ENCODE peak calls at places on chromosomes 1 and 21, in ten cellular contexts. H is activated CD8-positive, alpha-beta memory T cell treated with anti-CD3 and anti-CD28 coated beads, Interleukin-2, amount 10 ng/mL, durations not matched to agents 7 days and 5 days; N is skeletal muscle cell; C is AG08395; K is HS-5; X is IMR-90; T is neural crest cell; W is upper lobe of right lung; R is NB4; B is left ventricle myocardium superior. P is an unnamed sample.

GRCh38 chr1:224525411-224526040 is 90.6 kb upstream of the CNIH3 start:
- DNase-seq in R (no peak), H (no peak), B (no peak), C (peak; percentile 73), K (no peak), N (no peak), X (peak; percentile 39), T (no peak), W (no peak), P (no peak)

GRCh38 chr1:218376722-218377121 is 31.6 kb downstream of the TGFB2 start:
- DNase-seq in K (no peak), C (no peak), H (no peak), R (no peak), B (no peak), T (no peak), N (no peak), W (no peak), X (no peak), P (no peak)

GRCh38 chr1:85479491-85479890 is 14.5 kb upstream of the DDAH1 start:
- DNase-seq in R (no peak), H (no peak), B (no peak), C (no peak), N (no peak), T (no peak), W (no peak), K (no peak), X (no peak), P (no peak)

GRCh38 chr21:38800924-38801744 is 4.6 kb upstream of the ETS2 start:
- DNase-seq in R (no peak), N (no peak), C (no peak), T (no peak), K (no peak), X (no peak), H (no peak), W (no peak), B (no peak), P (no peak)

GRCh38 chr1:11790880-11791715 is 14.7 kb downstream of the MTHFR start:
- DNase-seq in T (no peak), W (peak; percentile 88), R (no peak), H (no peak), K (no peak), X (peak; percentile 95), N (peak; percentile 68), B (peak; percentile 92), C (peak; percentile 97), P (no peak)

GRCh38 chr1:200938955-200939354 is 44.3 kb downstream of the INAVA start:
- DNase-seq in N (no peak), W (no peak), K (no peak), H (peak; percentile 62), R (peak; percentile 92), X (no peak), B (no peak), T (no peak), C (no peak), P (peak; percentile 83)

GRCh38 chr1:159510223-159510530 is 25.6 kb downstream of the OR10J5 start:
- DNase-seq in C (no peak), N (no peak), R (no peak), W (no peak), H (no peak), K (no peak), T (no peak), X (no peak), B (no peak), P (no peak)

GRCh38 chr1:54764132-54764921 is at the start of gene PARS2:
- DNase-seq in N (peak; percentile 99), B (peak; percentile 98), X (peak; percentile 100), W (peak; percentile 98), C (peak; percentile 99), R (peak; percentile 99), T (peak; percentile 91), H (peak; percentile 97), K (peak; percentile 98), P (peak; percentile 99)

GRCh38 chr1:71089536-71090270 is 8.9 kb upstream of the ZRANB2 start:
- DNase-seq in X (peak; percentile 69), W (no peak), C (peak; percentile 70), K (no peak), B (no peak), H (no peak), N (peak; percentile 80), R (no peak), T (no peak), P (no peak)

GRCh38 chr1:245153645-245154428 is 948 bp upstream of the KIF26B start:
- DNase-seq in R (peak; percentile 29), X (no peak), K (no peak), W (peak; percentile 70), T (peak; percentile 29), B (peak; percentile 42), C (peak; percentile 40), H (no peak), N (no peak), P (no peak)

GRCh38 chr1:54287176-54287650 is 87.2 kb downstream of the MRPL37 start:
- DNase-seq in T (no peak), W (peak; percentile 80), K (no peak), H (peak; percentile 96), N (peak; percentile 78), X (peak; percentile 55), R (peak; percentile 39), C (peak; percentile 86), B (peak; percentile 73), P (no peak)

GRCh38 chr1:204104331-204105222 is 31.7 kb downstream of the SOX13 start:
- DNase-seq in W (no peak), X (no peak), R (peak; percentile 60), C (no peak), H (peak; percentile 51), T (no peak), K (peak; percentile 16), N (no peak), B (peak; percentile 48), P (no peak)

GRCh38 chr1:44907909-44908308 is 64.9 kb upstream of the PTCH2 start:
- DNase-seq in K (no peak), X (no peak), R (no peak), B (no peak), N (no peak), W (no peak), C (no peak), T (no peak), H (no peak), P (no peak)

GRCh38 chr1:54493608-54494007 is 54.4 kb upstream of the ACOT11 start:
- DNase-seq in C (no peak), K (no peak), W (no peak), N (no peak), B (no peak), X (no peak), H (no peak), T (no peak), R (no peak), P (no peak)

GRCh38 chr1:221712776-221713431 is 29.0 kb downstream of the DUSP10 start:
- DNase-seq in W (no peak), R (peak; percentile 89), B (peak; percentile 35), X (no peak), H (peak; percentile 92), T (no peak), N (no peak), K (no peak), C (no peak), P (peak; percentile 51)

GRCh38 chr1:230772457-230773395 is 25.5 kb downstream of the CAPN9 start:
- DNase-seq in C (peak; percentile 85), K (no peak), R (peak; percentile 10), W (no peak), N (peak; percentile 30), X (peak; percentile 59), B (peak; percentile 65), T (no peak), H (no peak), P (no peak)

GRCh38 chr1:75723989-75724471 is 479 bp upstream of the ACADM start:
- DNase-seq in T (peak; percentile 74), X (peak; percentile 64), K (peak; percentile 50), H (peak; percentile 82), R (peak; percentile 87), B (peak; percentile 91), W (peak; percentile 93), N (peak; percentile 49), C (peak; percentile 80), P (peak; percentile 79)